ENCODE peak calls at places on chromosomes 4 and X, in nine cellular contexts. R is suprapubic skin, Z is sigmoid colon, L is ovary, T is K562, S is A549, Y is HepG2, O is stomach, B is upper lobe of left lung. W is an unnamed sample.

GRCh38 chr4:79408063-79408462 is at the start of gene GK2:
- DNase-seq in R (no peak), Z (no peak), L (no peak), T (no peak), S (no peak), Y (no peak), O (no peak), B (peak; percentile 66), W (no peak)

GRCh38 chrX:111410451-111410850 is 1.5 kb downstream of the DCX start:
- DNase-seq in R (no peak), Z (no peak), L (no peak), T (no peak), S (no peak), Y (no peak), O (no peak), B (no peak), W (no peak)

GRCh38 chr4:139660518-139661149 is 5.0 kb upstream of the MGST2 start:
- DNase-seq in R (no peak), Z (no peak), L (no peak), T (no peak), S (no peak), Y (peak; percentile 89), O (no peak), B (no peak), W (no peak)

GRCh38 chr4:98728433-98728832 is 70.0 kb upstream of the TSPAN5 start:
- DNase-seq in R (no peak), Z (no peak), L (no peak), T (peak; percentile 24), S (no peak), Y (no peak), O (no peak), B (no peak), W (no peak)

GRCh38 chrX:1502241-1502640 is 34.7 kb downstream of the P2RY8 start:
- DNase-seq in R (peak; percentile 58), Z (no peak), L (no peak), T (peak; percentile 10), S (no peak), Y (no peak), O (no peak), B (no peak), W (no peak)

GRCh38 chrX:10156199-10157031 is at the start of gene CLCN4:
- DNase-seq in R (no peak), Z (peak; percentile 65), L (peak; percentile 51), T (no peak), S (peak; percentile 59), Y (peak; percentile 67), O (peak; percentile 70), B (peak; percentile 89), W (peak; percentile 13)

GRCh38 chr4:26529479-26529878 is 39.2 kb upstream of the CCKAR start:
- DNase-seq in R (no peak), Z (no peak), L (no peak), T (no peak), S (no peak), Y (no peak), O (no peak), B (no peak), W (no peak)

GRCh38 chr4:125750399-125750798 is 435.6 kb downstream of the FAT4 start:
- DNase-seq in R (no peak), Z (no peak), L (no peak), T (no peak), S (no peak), Y (no peak), O (no peak), B (no peak), W (no peak)

GRCh38 chr4:88093874-88094273 is 64.6 kb downstream of the ABCG2 start:
- DNase-seq in R (no peak), Z (no peak), L (no peak), T (no peak), S (no peak), Y (no peak), O (no peak), B (no peak), W (no peak)

GRCh38 chr4:88101165-88101564 is 57.3 kb downstream of the ABCG2 start:
- DNase-seq in R (no peak), Z (no peak), L (no peak), T (no peak), S (no peak), Y (no peak), O (no peak), B (no peak), W (no peak)

GRCh38 chr4:88098993-88099752 is 59.3 kb downstream of the ABCG2 start:
- DNase-seq in R (no peak), Z (no peak), L (no peak), T (no peak), S (no peak), Y (no peak), O (no peak), B (no peak), W (no peak)

GRCh38 chr4:88097301-88097700 is 61.1 kb downstream of the ABCG2 start:
- DNase-seq in R (no peak), Z (no peak), L (no peak), T (no peak), S (no peak), Y (no peak), O (no peak), B (no peak), W (no peak)

GRCh38 chr4:88097781-88098180 is 60.7 kb downstream of the ABCG2 start:
- DNase-seq in R (no peak), Z (no peak), L (no peak), T (no peak), S (no peak), Y (no peak), O (no peak), B (no peak), W (no peak)
- TF ChIP-seq EP300 in R (no peak), Z (no peak), L (no peak), T (no peak), S (no peak), Y (no peak), O (no peak), B (no peak), W (no peak)

DNA sequence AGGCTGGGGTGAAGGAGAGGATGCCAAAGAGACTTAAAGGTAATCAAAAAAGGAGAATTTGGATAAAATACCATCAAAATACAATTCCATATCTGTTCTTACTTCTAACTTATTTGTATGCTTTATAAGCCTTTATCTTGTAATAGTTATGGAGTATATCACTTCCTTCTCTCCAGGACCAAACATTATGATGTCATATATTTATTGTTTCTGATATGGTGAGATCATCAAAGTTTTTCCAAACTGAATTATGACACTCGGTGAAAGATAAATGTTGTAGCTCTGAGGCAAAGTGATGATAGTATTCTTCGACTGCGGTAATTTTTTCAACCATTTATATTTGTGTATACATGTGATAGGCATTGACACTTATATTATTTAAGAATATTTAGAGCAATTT is 619.3 kb upstream of the TECRL start:
- DNase-seq in R (no peak), Z (no peak), L (no peak), T (no peak), S (no peak), Y (no peak), O (no peak), B (no peak), W (no peak)
- TF ChIP-seq EP300 in R (no peak), Z (no peak), L (no peak), T (no peak), S (no peak), Y (no peak), O (no peak), B (no peak), W (no peak)

DNA sequence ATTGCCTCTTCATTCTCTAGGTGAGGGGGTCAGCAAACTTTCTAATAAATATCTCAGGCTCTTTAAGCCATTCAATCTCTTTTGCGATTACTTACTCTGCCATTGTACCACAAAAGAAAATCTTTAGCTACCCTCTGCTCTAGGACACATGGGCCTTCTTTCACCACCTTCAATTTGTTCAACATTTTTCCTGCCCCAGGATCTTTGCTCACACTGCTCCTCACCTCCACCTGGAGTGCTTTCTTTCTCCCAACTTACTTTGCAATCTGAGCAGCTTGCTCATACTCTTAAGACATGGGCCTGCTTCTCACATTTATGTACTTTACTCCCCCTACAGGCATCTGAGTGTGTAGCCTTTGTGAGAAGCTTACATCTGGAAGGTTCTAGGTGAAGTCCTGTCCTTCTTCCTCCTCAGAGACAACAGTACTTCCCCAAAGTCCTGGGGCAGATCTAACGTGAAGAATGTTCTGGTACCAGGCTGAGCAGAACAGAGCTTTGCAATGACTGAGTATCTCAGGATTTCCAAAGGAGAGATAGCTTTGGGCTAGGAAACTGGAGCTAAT is 55.0 kb upstream of the PRDM5 start:
- DNase-seq in R (no peak), Z (no peak), L (no peak), T (no peak), S (peak; percentile 7), Y (peak; percentile 10), O (no peak), B (no peak), W (peak; percentile 7)
- TF ChIP-seq EP300 in R (no peak), Z (no peak), L (no peak), T (no peak), S (no peak), Y (no peak), O (no peak), B (no peak), W (no peak)

GRCh38 chrX:18828832-18829404 is 121.5 kb downstream of the PPEF1 start:
- DNase-seq in R (no peak), Z (no peak), L (no peak), T (peak; percentile 11), S (no peak), Y (peak; percentile 28), O (no peak), B (no peak), W (no peak)

DNA sequence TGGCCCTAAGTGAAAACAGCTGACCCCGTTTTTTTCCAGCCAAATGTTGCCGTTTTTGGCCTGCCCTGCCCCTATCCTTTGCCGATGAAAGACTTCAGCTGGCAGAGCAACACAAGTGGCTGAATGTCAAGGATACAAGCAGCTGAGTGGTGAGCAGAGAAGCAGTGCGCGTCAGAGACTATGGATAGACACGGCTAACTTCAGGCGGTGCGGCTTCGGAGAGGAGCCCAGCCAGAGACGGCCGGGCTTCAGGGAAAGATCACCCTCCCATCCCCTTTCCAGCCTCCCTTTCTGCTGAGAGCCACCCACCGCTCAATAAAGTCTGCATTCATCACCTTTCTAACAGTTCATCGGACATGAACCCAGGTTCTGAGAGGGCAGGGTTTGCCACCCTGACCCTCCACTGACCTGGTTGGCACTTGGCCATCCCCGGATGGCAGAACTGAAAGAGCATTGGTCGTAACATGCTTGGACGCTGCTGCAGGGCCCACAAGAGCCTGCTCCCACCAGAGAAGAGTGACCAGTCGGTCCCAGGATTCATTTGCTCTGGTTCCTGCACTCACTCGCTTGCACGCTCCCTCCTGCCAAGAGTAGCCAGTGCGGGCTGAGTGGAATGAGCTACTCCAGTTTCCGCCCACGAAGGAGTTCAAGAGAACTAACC is 125.8 kb downstream of the PPEF1 start:
- DNase-seq in R (no peak), Z (peak; percentile 72), L (peak; percentile 74), T (no peak), S (no peak), Y (no peak), O (no peak), B (no peak), W (peak; percentile 24)
- TF ChIP-seq EP300 in R (no peak), Z (no peak), L (no peak), T (no peak), S (no peak), Y (no peak), O (no peak), B (no peak), W (no peak)

GRCh38 chr4:52658671-52659015 is 458 bp downstream of the USP46 start:
- DNase-seq in R (no peak), Z (peak; percentile 66), L (no peak), T (no peak), S (peak; percentile 3), Y (no peak), O (no peak), B (no peak), W (no peak)
- TF ChIP-seq EP300 in R (no peak), Z (no peak), L (no peak), T (no peak), S (no peak), Y (no peak), O (no peak), B (no peak), W (no peak)

GRCh38 chr4:118676128-118676527 is 9.1 kb upstream of the METTL14 start:
- DNase-seq in R (no peak), Z (no peak), L (no peak), T (no peak), S (no peak), Y (no peak), O (no peak), B (no peak), W (no peak)
- TF ChIP-seq EP300 in R (no peak), Z (no peak), L (no peak), T (no peak), S (no peak), Y (no peak), O (no peak), B (no peak), W (no peak)